ENCODE peak calls at places on chromosomes 5 and 9, in seven cellular contexts. J is uterus, W is heart left ventricle, Y is aorta, M is lung, K is vagina, X is mesenchymal stem cell. B is an unnamed sample. For H3K4me1 and H3K9me3, the result is how much of the 10 kb centered on the place peaks cover.

GRCh38 chr9:137163101-137163661 is 6.7 kb downstream of the LRRC26 start:
- DNase-seq in J (no peak), W (no peak), Y (no peak), M (no peak), K (no peak), X (peak), B (no peak)

GRCh38 chr9:101325053-101325452 is 59.8 kb downstream of the BAAT start:
- DNase-seq in J (no peak), W (no peak), Y (no peak), M (no peak), K (no peak), X (no peak), B (no peak)

GRCh38 chr9:17481565-17481964 is 97.3 kb upstream of the SH3GL2 start:
- DNase-seq in J (no peak), W (no peak), Y (peak), M (no peak), K (no peak), X (no peak), B (peak)

GRCh38 chr9:126791406-126792230 is 13.2 kb upstream of the ZBTB43 start:
- DNase-seq in J (no peak), W (no peak), Y (no peak), M (no peak), K (no peak), X (peak), B (no peak)

GRCh38 chr9:32832354-32832753 is 49.0 kb downstream of the TMEM215 start:
- DNase-seq in J (no peak), W (no peak), Y (no peak), M (no peak), K (no peak), X (no peak), B (no peak)

GRCh38 chr9:90092512-90092911 is 487.7 kb downstream of the GADD45G start:
- DNase-seq in J (no peak), W (no peak), Y (no peak), M (no peak), K (no peak), X (no peak), B (no peak)

GRCh38 chr9:124766815-124767554 is 4.1 kb downstream of the NR6A1 start:
- DNase-seq in J (no peak), W (no peak), Y (no peak), M (no peak), K (no peak), X (no peak), B (no peak)

GRCh38 chr5:67214713-67215591 is 18.4 kb upstream of the CD180 start:
- DNase-seq in J (no peak), W (no peak), Y (no peak), M (peak), K (no peak), X (no peak), B (no peak)

GRCh38 chr5:51034501-51034900 is 348.7 kb upstream of the ISL1 start:
- DNase-seq in J (no peak), W (no peak), Y (no peak), M (no peak), K (no peak), X (no peak), B (no peak)

GRCh38 chr5:50751064-50751657 is 84.7 kb downstream of the PARP8 start:
- DNase-seq in J (no peak), W (no peak), Y (no peak), M (no peak), K (no peak), X (peak), B (no peak)

GRCh38 chr5:83522431-83522830 is 50.9 kb downstream of the VCAN start:
- DNase-seq in J (no peak), W (no peak), Y (no peak), M (no peak), K (no peak), X (no peak), B (no peak)

GRCh38 chr5:172855597-172856292 is 21.7 kb downstream of the ERGIC1 start:
- DNase-seq in J (peak), W (no peak), Y (peak), M (no peak), K (no peak), X (no peak), B (peak)

GRCh38 chr5:138661342-138661975 is 86.3 kb upstream of the HSPA9 start:
- DNase-seq in J (no peak), W (no peak), Y (no peak), M (no peak), K (no peak), X (no peak), B (no peak)

GRCh38 chr5:134142088-134142487 is 27.6 kb downstream of the TCF7 start:
- DNase-seq in J (peak), W (no peak), Y (no peak), M (no peak), K (peak), X (no peak), B (no peak)

GRCh38 chr5:59685806-59686205 is 207.7 kb downstream of the PDE4D start:
- DNase-seq in J (no peak), W (no peak), Y (no peak), M (no peak), K (no peak), X (no peak), B (no peak)

GRCh38 chr9:109574061-109574882 is 76.2 kb upstream of the PTPN3 start:
- DNase-seq in J (no peak), W (no peak), Y (no peak), M (peak), K (no peak), X (peak), B (no peak)

GRCh38 chr5:171321447-171321846 is 12.4 kb downstream of the TLX3 start:
- DNase-seq in J (no peak), W (no peak), Y (peak), M (no peak), K (no peak), X (no peak), B (no peak)

GRCh38 chr5:962801-963200 is 45.8 kb upstream of the NKD2 start:
- DNase-seq in J (no peak), W (no peak), Y (peak), M (no peak), K (no peak), X (no peak), B (peak)

GRCh38 chr9:126694206-126695081 is 80.7 kb downstream of the LMX1B start:
- DNase-seq in J (no peak), W (no peak), Y (peak), M (no peak), K (no peak), X (no peak), B (no peak)

GRCh38 chr5:173581408-173582197 is 34.8 kb downstream of the BOD1 start:
- DNase-seq in J (no peak), W (no peak), Y (peak), M (peak), K (no peak), X (peak), B (peak)

GRCh38 chr9:35935755-35936509 is 22.0 kb downstream of the OR2S2 start:
- DNase-seq in J (no peak), W (no peak), Y (no peak), M (no peak), K (no peak), X (no peak), B (no peak)

GRCh38 chr5:139454568-139455290 is 7.8 kb downstream of the ECSCR start:
- DNase-seq in J (no peak), W (no peak), Y (no peak), M (no peak), K (no peak), X (no peak), B (no peak)

GRCh38 chr5:81782811-81783210 is 31.9 kb upstream of the SSBP2 start:
- DNase-seq in J (no peak), W (no peak), Y (no peak), M (no peak), K (no peak), X (peak), B (no peak)

GRCh38 chr9:94031946-94032345 is 52.3 kb upstream of the PTPDC1 start:
- DNase-seq in J (no peak), W (no peak), Y (no peak), M (no peak), K (no peak), X (no peak), B (no peak)
- H3K4me3 ChIP-seq in J (no peak), W (peak), Y (no peak), M (no peak), K (no peak), X (no peak), B (peak)

GRCh38 chr5:151158287-151158661 is 695 bp upstream of the ANXA6 start:
- DNase-seq in J (peak), W (no peak), Y (no peak), M (no peak), K (no peak), X (no peak), B (no peak)
- H3K4me1 ChIP-seq in J (under half), W (under half), Y (under half), M (under half), K (under half), X (under half), B (under half)

GRCh38 chr9:974993-975739 is 1.3 kb upstream of the DMRT3 start:
- DNase-seq in J (no peak), W (no peak), Y (no peak), M (no peak), K (no peak), X (no peak), B (no peak)
- H3K9me3 ChIP-seq in J (under half), W (under half), Y (under half), M (under half), K (under half), X (under half), B (under half)

DNA sequence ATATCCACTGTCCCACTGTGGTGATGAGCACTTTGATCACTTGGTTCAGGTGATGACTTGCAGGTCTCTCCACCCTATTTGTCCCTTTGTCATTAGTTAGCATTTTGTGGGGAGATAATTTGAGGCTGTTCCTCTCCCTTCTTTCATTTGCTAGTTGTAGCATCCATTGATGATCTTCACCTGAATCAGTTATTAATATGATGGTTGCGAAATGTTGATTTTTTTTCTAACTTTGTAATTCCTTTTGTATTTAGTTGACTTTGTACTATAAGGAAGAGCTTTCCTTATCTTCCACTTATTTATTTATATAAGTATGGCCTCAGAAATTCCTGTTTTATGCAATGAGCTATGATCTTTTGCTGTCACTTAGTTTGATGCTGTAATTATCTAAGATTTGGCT is 12.6 kb downstream of the TRIO start:
- DNase-seq in J (no peak), W (no peak), Y (no peak), M (no peak), K (no peak), X (no peak), B (no peak)
- H3K4me3 ChIP-seq in J (no peak), W (no peak), Y (no peak), M (no peak), K (no peak), X (no peak), B (no peak)

GRCh38 chr5:95217881-95218280 is 67.0 kb downstream of the MCTP1 start:
- DNase-seq in J (no peak), W (no peak), Y (no peak), M (no peak), K (no peak), X (no peak), B (no peak)
- H3K4me1 ChIP-seq in J (under half), W (under half), Y (under half), M (under half), K (under half), X (under half), B (under half)

B was measured in right cardiac atrium.